ENCODE peak calls at places on chromosomes 7 and 10, in four cellular contexts. Z is SK-N-SH, K is GM12878, X is K562. N is an unnamed sample.

GRCh38 chr10:127736915-127737562 is at the start of gene FOXI2:
- DNase-seq in Z (peak; percentile 37), K (no peak), X (no peak), N (peak; percentile 81)

GRCh38 chr10:120600871-120601644 is 144.0 kb downstream of the PLPP4 start:
- DNase-seq in X (peak; percentile 17), K (no peak), Z (peak; percentile 61), N (peak; percentile 67)

GRCh38 chr10:96075977-96076376 is 32.6 kb downstream of the CCNJ start:
- DNase-seq in X (no peak), K (no peak), Z (no peak), N (no peak)

GRCh38 chr7:85287126-85287825 is 100.4 kb upstream of the SEMA3D start:
- DNase-seq in Z (no peak), K (no peak), X (no peak), N (no peak)

GRCh38 chr7:42502022-42502421 is 265.0 kb upstream of the GLI3 start:
- DNase-seq in K (no peak), X (no peak), Z (no peak), N (no peak)

GRCh38 chr10:129467346-129468119 is 492 bp downstream of the MGMT start:
- DNase-seq in Z (no peak), K (no peak), X (no peak), N (no peak)

GRCh38 chr10:5684971-5685763 is 529 bp downstream of the TASOR2 start:
- DNase-seq in Z (peak; percentile 54), K (peak; percentile 26), X (peak; percentile 74), N (peak; percentile 62)

GRCh38 chr7:115410972-115411686 is 489.2 kb downstream of the MDFIC start:
- DNase-seq in K (no peak), Z (no peak), X (no peak), N (no peak)

GRCh38 chr10:70106958-70107791 is 25.4 kb downstream of the AIFM2 start:
- DNase-seq in X (peak; percentile 72), K (peak; percentile 80), Z (peak; percentile 67), N (peak; percentile 85)

GRCh38 chr10:5447071-5447470 is 34.7 kb downstream of the NET1 start:
- DNase-seq in K (no peak), Z (no peak), X (no peak), N (no peak)

GRCh38 chr10:44479306-44479705 is 94.4 kb upstream of the CXCL12 start:
- DNase-seq in K (no peak), X (no peak), Z (no peak), N (no peak)

GRCh38 chr10:44476421-44476820 is 91.5 kb upstream of the CXCL12 start:
- DNase-seq in K (no peak), X (no peak), Z (no peak), N (no peak)

GRCh38 chr10:44473146-44473545 is 88.2 kb upstream of the CXCL12 start:
- DNase-seq in Z (no peak), X (no peak), K (no peak), N (no peak)

GRCh38 chr10:44478040-44478439 is 93.1 kb upstream of the CXCL12 start:
- DNase-seq in Z (no peak), K (no peak), X (no peak), N (no peak)

GRCh38 chr10:44477021-44477420 is 92.1 kb upstream of the CXCL12 start:
- DNase-seq in K (no peak), X (no peak), Z (no peak), N (no peak)
- TF ChIP-seq USF1 in K (no peak), X (no peak), Z (no peak), N (no peak)

DNA sequence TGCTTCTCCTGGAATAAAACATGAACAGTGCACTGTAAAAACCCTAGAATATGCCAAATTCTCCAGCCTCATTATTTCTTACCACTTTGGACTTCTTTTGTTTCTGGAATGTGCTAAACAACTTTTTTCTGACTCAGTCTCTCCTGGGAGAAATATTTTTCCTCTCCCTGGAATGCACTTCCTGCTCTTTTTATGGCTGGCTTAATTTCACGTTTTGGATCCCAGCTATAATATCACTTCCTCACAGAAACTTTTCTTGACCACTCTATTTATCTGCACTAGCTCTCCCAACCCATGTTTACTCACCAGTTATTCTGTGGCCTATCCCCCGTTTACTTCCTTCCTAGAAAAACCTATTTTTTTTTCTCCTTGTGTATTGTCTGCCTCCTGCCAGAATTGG is 26.7 kb downstream of the ABCB5 start:
- DNase-seq in Z (no peak), K (no peak), X (no peak), N (no peak)
- TF ChIP-seq USF1 in Z (no peak), K (no peak), X (no peak), N (no peak)

GRCh38 chr10:47261556-47261955 is 38.4 kb upstream of the GDF10 start:
- DNase-seq in K (no peak), Z (no peak), X (no peak), N (no peak)

GRCh38 chr10:47261121-47261520 is 38.9 kb upstream of the GDF10 start:
- DNase-seq in K (peak; percentile 82), Z (no peak), X (no peak), N (no peak)

GRCh38 chr10:47259521-47259920 is 40.5 kb upstream of the GDF10 start:
- DNase-seq in K (no peak), X (no peak), Z (no peak), N (no peak)

GRCh38 chr10:47258921-47259320 is 41.1 kb upstream of the GDF10 start:
- DNase-seq in K (no peak), X (no peak), Z (no peak), N (no peak)

GRCh38 chr10:47260505-47261111 is 39.4 kb upstream of the GDF10 start:
- DNase-seq in Z (peak; percentile 66), X (no peak), K (no peak), N (no peak)
- TF ChIP-seq USF1 in Z (no peak), X (no peak), K (no peak), N (no peak)

GRCh38 chr7:71942115-71942514 is 470.0 kb downstream of the CALN1 start:
- DNase-seq in Z (no peak), K (no peak), X (no peak), N (no peak)

GRCh38 chr7:71933426-71933825 is 478.7 kb downstream of the CALN1 start:
- DNase-seq in X (no peak), Z (no peak), K (no peak), N (no peak)

GRCh38 chr7:71935674-71936073 is 476.5 kb downstream of the CALN1 start:
- DNase-seq in Z (no peak), X (no peak), K (no peak), N (no peak)

DNA sequence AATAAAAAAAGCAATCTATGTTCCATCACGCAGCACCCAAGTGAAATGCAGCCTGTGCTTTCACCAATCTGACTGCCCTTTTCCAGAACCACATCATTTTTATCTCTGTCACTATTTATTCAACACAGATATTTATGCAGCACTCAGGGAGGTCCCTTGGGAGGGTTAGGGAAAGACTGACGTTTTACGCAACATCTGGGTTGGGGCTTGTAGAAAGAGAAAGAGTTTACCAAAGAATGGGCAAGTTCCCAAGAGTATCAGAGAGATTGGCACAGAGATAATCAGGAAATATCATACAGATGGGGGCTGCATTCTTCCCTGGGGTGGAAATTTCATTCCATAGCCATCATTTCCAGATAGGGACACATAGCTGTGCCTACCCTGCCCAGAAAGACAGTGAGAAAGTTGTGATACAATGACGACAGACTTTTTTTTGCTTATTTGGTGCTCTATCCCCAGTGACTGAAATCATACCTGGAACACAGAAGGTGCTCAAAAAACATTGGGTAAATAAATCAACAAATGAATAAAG is 474.2 kb downstream of the CALN1 start:
- DNase-seq in X (no peak), Z (no peak), K (no peak), N (no peak)
- TF ChIP-seq USF1 in X (no peak), Z (no peak), K (no peak), N (no peak)

DNA sequence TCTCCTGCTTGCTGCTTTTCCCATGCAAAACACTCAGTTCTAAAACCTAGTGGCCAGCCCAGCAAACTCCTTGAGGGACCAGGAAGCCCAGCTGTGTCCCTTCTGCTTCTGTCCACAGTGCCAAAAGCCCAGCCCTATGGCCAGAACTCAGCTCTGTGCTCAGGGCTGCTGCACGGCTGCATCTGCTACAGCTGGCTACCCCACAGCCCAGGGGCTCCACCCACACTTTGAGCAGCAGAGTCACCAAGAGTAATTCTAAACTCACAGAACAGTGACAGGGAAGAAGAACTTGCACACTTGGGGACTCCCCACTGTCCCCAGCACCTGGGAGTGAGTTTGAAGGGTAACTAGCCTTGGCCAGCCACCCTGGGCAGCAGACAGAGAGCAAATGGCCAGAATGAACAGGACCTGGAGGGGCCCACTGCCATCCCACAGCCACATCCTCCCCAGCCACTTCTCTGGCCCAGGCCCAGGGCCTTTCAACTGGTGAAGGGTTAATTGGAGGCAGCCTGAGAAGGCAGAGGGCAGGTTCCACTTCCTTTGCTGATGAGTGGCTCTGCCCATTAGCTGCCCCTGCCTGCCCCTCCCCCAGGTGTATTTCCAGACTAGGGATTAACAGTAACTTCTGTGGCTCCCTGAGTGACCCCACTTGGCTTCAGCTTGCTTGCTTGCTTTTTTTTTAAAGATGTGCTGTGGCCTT is 28.1 kb upstream of the TRIM8 start:
- DNase-seq in Z (no peak), X (no peak), K (no peak), N (no peak)
- TF ChIP-seq USF1 in Z (no peak), X (no peak), K (no peak), N (no peak)

GRCh38 chr10:97686962-97687784 is at the start of gene AVPI1:
- DNase-seq in Z (peak; percentile 98), X (peak; percentile 92), K (peak; percentile 76), N (peak; percentile 98)

GRCh38 chr10:97684866-97685394 is 2.1 kb downstream of the AVPI1 start:
- DNase-seq in X (no peak), K (no peak), Z (no peak), N (no peak)

GRCh38 chr10:97687785-97688781 is 1.0 kb upstream of the AVPI1 start:
- DNase-seq in K (no peak), Z (no peak), X (no peak), N (no peak)

GRCh38 chr10:97685395-97685958 is 1.6 kb downstream of the AVPI1 start:
- DNase-seq in Z (peak; percentile 61), K (no peak), X (peak; percentile 39), N (peak; percentile 50)

DNA sequence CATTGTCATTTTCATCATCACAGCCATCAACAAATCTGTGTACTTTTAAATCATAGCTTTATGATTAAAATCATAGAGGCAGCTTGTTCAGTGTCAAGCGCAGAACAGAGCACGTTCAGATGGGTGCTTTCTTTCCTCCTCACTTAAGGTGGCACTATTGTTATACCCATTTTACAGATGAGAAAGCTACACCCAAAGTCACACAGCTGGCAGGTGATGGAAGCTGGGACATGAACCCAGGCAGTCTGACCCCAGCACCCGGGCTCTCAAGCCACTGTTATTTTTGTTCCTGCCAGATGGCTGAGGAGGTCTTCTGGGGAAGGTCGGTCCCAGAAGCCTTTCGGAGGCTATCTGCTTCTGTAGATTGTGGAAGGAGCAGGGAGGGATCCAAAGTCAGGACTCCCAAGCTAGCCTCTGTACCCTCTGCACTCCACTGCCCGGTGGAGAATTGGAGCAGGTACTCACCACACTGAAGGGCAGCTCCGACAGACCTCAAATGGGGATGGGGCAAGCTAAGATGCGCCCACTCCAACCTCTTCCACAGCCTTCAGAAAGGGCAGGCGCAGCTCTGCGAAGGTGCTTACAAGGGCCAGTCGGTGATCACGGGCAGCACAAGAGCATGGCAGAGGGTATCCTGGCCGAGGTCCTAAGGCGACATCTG is 610 bp downstream of the AVPI1 start:
- DNase-seq in Z (no peak), K (no peak), X (no peak), N (no peak)
- TF ChIP-seq USF1 in Z (no peak), K (no peak), X (no peak), N (no peak)

GRCh38 chr10:28587970-28588290 is 55.0 kb downstream of the WAC start:
- DNase-seq in Z (no peak), K (no peak), X (no peak), N (no peak)
- TF ChIP-seq USF1 in Z (no peak), K (no peak), X (no peak), N (no peak)

N was measured in WTC11.